ENCODE peak calls at places on chromosomes 13 and 19, in six cellular contexts. L is psoas muscle, N is astrocyte, Z is endodermal cell, X is heart right ventricle, R is upper lobe of right lung. E is an unnamed sample.

GRCh38 chr19:45211751-45212381 is 33.3 kb downstream of the BLOC1S3 start:
- DNase-seq in L (peak; percentile 35), N (no peak), Z (no peak), X (peak; percentile 67), R (peak; percentile 76), E (no peak)

GRCh38 chr19:38769635-38770211 is 3.6 kb downstream of the LGALS7 start:
- DNase-seq in L (peak; percentile 91), N (peak; percentile 19), Z (peak; percentile 95), X (peak; percentile 91), R (peak; percentile 94), E (no peak)

GRCh38 chr19:28913626-28914025 is 299.3 kb downstream of the UQCRFS1 start:
- DNase-seq in L (no peak), N (no peak), Z (peak; percentile 38), X (no peak), R (no peak), E (no peak)

GRCh38 chr19:2477732-2478191 is 1.8 kb downstream of the GADD45B start:
- DNase-seq in L (no peak), N (no peak), Z (no peak), X (peak; percentile 49), R (no peak), E (no peak)

GRCh38 chr19:55487884-55488687 is at the start of gene SSC5D:
- DNase-seq in L (no peak), N (peak; percentile 47), Z (peak; percentile 69), X (no peak), R (no peak), E (no peak)

GRCh38 chr13:113861433-113862030 is 2.3 kb downstream of the GAS6 start:
- DNase-seq in L (no peak), N (no peak), Z (peak; percentile 61), X (no peak), R (no peak), E (no peak)

GRCh38 chr13:102913924-102914628 is 68.2 kb downstream of the ERCC5 start:
- DNase-seq in L (no peak), N (peak; percentile 53), Z (no peak), X (no peak), R (no peak), E (no peak)

GRCh38 chr13:94537740-94538630 is 58.0 kb downstream of the TGDS start:
- DNase-seq in L (no peak), N (no peak), Z (no peak), X (no peak), R (no peak), E (no peak)

GRCh38 chr13:21719463-21719862 is 48.6 kb downstream of the FGF9 start:
- DNase-seq in L (no peak), N (no peak), Z (no peak), X (no peak), R (no peak), E (no peak)

GRCh38 chr19:7515471-7516226 is at the start of gene ZNF358:
- DNase-seq in L (peak; percentile 81), N (peak; percentile 42), Z (peak; percentile 92), X (peak; percentile 70), R (peak; percentile 87), E (no peak)

GRCh38 chr13:43411211-43411610 is 375.6 kb downstream of the ENOX1 start:
- DNase-seq in L (no peak), N (no peak), Z (no peak), X (no peak), R (no peak), E (no peak)

GRCh38 chr19:41995959-41996797 is 2.1 kb upstream of the ATP1A3 start:
- DNase-seq in L (no peak), N (no peak), Z (peak; percentile 78), X (no peak), R (no peak), E (no peak)

GRCh38 chr19:14370169-14370998 is 10.9 kb upstream of the ADGRE5 start:
- DNase-seq in L (no peak), N (no peak), Z (no peak), X (no peak), R (no peak), E (no peak)

GRCh38 chr19:45443462-45444317 is 20.0 kb upstream of the ERCC1 start:
- DNase-seq in L (peak; percentile 98), N (peak; percentile 63), Z (peak; percentile 98), X (peak; percentile 97), R (peak; percentile 98), E (no peak)

GRCh38 chr13:98992355-98992754 is 14.5 kb upstream of the DOCK9 start:
- DNase-seq in L (no peak), N (peak; percentile 18), Z (peak; percentile 3), X (no peak), R (no peak), E (peak; percentile 67)

GRCh38 chr13:26719356-26719945 is 41.1 kb downstream of the GPR12 start:
- DNase-seq in L (no peak), N (no peak), Z (no peak), X (no peak), R (no peak), E (no peak)

GRCh38 chr19:51572415-51572814 is 1.3 kb downstream of the ZNF175 start:
- DNase-seq in L (no peak), N (no peak), Z (no peak), X (no peak), R (no peak), E (no peak)

GRCh38 chr19:14248578-14249011 is 42.6 kb upstream of the ADGRL1 start:
- DNase-seq in L (no peak), N (peak; percentile 53), Z (peak; percentile 95), X (peak; percentile 40), R (no peak), E (no peak)

GRCh38 chr13:45238945-45239795 is 38.3 kb upstream of the KCTD4 start:
- DNase-seq in L (no peak), N (peak; percentile 70), Z (no peak), X (no peak), R (no peak), E (no peak)

GRCh38 chr19:31897292-31897691 is 448.1 kb upstream of the ZNF507 start:
- DNase-seq in L (no peak), N (no peak), Z (no peak), X (no peak), R (no peak), E (no peak)

GRCh38 chr13:62193919-62194318 is 778.3 kb upstream of the PCDH20 start:
- DNase-seq in L (no peak), N (no peak), Z (no peak), X (no peak), R (no peak), E (peak; percentile 4)

DNA sequence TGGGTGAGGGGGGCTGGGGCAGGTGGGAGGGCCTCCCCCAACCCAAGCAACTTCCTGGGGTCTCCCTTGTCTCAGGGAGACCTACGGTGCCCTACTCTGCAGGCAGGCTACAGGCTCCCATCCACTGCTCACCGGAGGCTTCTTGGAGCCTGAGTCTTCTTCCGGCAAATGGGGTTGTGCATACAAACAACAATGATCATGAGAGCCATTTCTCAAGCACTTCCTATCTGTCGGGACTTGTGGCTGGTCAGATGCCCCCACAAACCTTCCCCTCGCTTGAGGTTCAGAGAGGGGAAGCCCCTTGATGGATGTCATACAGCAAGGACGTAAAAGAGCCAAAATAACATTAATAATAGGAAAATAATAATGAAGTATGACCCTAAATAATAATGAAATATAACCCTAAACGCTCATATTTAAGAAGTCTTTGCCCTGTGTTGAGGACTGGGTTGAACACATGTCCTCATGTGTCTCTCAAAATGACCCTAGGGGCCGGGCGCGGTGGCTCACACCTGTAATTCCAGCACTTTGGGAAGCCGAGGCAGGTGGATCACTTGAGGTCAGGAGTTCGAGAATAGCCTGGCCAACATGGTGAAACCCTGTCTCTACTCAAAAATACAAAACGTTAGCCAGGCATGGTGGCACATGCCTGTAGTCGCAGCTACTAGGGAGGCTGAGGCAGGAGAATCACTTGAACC is 727 bp downstream of the CD37 start:
- DNase-seq in L (no peak), N (no peak), Z (peak; percentile 11), X (no peak), R (peak; percentile 37), E (no peak)
- H3K4me3 ChIP-seq in L (peak overlapping the region; percentile 25), N (no peak overlapping the region), Z (no peak overlapping the region), X (peak overlapping the region; percentile 11), R (peak overlapping the region; percentile 46), E (no peak overlapping the region)

GRCh38 chr19:3672575-3672948 is 27.7 kb downstream of the PIP5K1C start:
- DNase-seq in L (no peak), N (no peak), Z (peak; percentile 40), X (no peak), R (no peak), E (no peak)
- TF ChIP-seq CTCF in L (no peak), N (no peak), Z (no peak), X (no peak), R (no peak), E (no peak)

DNA sequence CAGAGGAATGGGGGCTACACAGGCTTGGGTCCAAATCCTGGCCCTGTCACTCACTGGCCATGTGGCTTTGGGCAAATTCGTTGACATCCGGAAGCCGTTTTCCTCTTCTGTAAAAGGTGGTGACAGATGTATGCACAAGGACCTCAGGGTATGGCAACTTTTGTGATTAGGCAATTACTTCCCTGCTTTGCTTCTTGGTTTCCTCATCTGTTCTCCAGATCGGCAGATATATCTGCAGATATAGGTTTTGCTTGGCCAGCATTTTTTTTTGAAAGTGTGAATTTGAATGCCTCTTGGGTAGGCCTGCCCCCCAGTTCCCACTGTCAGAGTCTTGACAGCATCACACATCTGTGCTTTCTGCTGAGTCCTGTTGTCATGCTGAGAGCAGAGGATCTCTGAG is 17.7 kb downstream of the TMEM272 start:
- DNase-seq in L (no peak), N (no peak), Z (no peak), X (no peak), R (no peak), E (no peak)
- H3K36me3 ChIP-seq in L (no peaks in the 10 kb centered on the region), N (no peaks in the 10 kb centered on the region), Z (no peaks in the 10 kb centered on the region), X (no peaks in the 10 kb centered on the region), R (no peaks in the 10 kb centered on the region), E (no peaks in the 10 kb centered on the region)

GRCh38 chr19:11190501-11190900 is 6.8 kb downstream of the KANK2 start:
- DNase-seq in L (no peak), N (no peak), Z (no peak), X (no peak), R (no peak), E (no peak)
- H3K4me3 ChIP-seq in L (no peak overlapping the region), N (no peak overlapping the region), Z (no peak overlapping the region), X (no peak overlapping the region), R (no peak overlapping the region), E (no peak overlapping the region)

DNA sequence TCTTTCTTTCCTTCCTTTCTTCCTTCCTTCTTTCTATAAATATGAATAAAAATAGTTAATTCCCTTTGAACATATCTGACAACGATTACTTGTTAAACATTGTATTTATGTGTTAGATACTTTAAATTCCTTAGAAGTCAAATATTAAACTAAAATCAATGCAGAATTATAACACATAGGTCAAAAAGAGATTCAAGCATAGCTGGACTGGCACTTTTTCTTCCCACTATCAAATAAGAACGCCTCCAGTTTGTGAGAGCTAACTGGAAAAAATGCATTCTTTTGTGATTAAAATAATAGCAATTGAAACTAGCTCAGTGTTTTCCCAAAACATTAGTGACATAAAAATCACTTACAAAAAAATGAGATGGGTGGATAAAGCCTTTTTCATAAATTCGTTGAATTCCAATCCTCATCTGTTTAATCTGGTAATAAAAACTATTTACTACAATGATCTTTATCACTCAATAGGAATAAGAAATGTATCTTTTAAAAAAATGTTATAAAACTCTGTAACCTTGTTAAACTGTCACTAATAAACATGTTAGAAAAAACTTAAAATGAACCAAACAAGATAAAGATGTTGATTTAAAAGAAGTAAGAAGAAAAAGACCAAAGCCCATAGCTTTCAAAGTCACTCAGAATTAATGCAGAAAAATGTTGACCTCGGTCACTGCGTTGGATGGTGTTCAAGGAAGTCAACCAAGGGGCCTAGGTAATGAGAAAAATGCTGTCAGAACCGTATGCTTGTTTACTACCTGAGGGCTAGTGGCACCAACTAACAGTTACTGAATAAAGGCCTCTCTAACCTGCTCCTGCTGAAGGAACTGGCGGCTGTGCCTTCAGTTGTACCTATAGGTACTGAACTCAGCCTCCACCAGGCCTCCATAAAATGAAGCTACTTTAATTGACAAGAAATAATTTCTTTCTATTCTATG is 1039.5 kb upstream of the SLC10A2 start:
- DNase-seq in L (no peak), N (no peak), Z (no peak), X (no peak), R (no peak), E (no peak)
- TF ChIP-seq CTCF in L (no peak), N (no peak), Z (no peak), X (no peak), R (no peak), E (no peak)

E was measured in kidney epithelial cell.